ENCODE peak calls at places on chromosomes 12 and 14, in five cellular contexts. S is HepG2, Y is progenitor cell of endocrine pancreas, L is dorsolateral prefrontal cortex, T is retinal pigment epithelial cell. G is an unnamed sample.

GRCh38 chr12:60501124-60501729 is 905.4 kb downstream of the SLC16A7 start:
- DNase-seq in S (no peak), Y (no peak), L (no peak), T (peak), G (no peak)

GRCh38 chr12:91178139-91178561 is 4.5 kb downstream of the DCN start:
- DNase-seq in S (peak), Y (no peak), L (no peak), T (no peak), G (no peak)

GRCh38 chr12:111185206-111185888 is 183.5 kb downstream of the PHETA1 start:
- DNase-seq in S (no peak), Y (no peak), L (no peak), T (no peak), G (no peak)

GRCh38 chr14:74988131-74988530 is 14.6 kb upstream of the EIF2B2 start:
- DNase-seq in S (no peak), Y (no peak), L (no peak), T (no peak), G (no peak)

GRCh38 chr12:117042171-117042809 is 56.9 kb downstream of the TESC start:
- DNase-seq in S (peak), Y (no peak), L (no peak), T (peak), G (no peak)

GRCh38 chr12:47920913-47921312 is 16.1 kb upstream of the VDR start:
- DNase-seq in S (no peak), Y (no peak), L (no peak), T (no peak), G (no peak)

GRCh38 chr12:98399532-98399931 is 115.9 kb upstream of the TMPO start:
- DNase-seq in S (peak), Y (no peak), L (peak), T (no peak), G (peak)

GRCh38 chr12:104799458-104799857 is 158.6 kb downstream of the SLC41A2 start:
- DNase-seq in S (no peak), Y (peak), L (no peak), T (no peak), G (no peak)

GRCh38 chr14:65302571-65303184 is 109.9 kb upstream of the FUT8 start:
- DNase-seq in S (no peak), Y (no peak), L (no peak), T (no peak), G (no peak)

GRCh38 chr12:84128117-84128991 is 784.2 kb downstream of the SLC6A15 start:
- DNase-seq in S (no peak), Y (no peak), L (no peak), T (no peak), G (no peak)

GRCh38 chr12:42729532-42729895 is 140.0 kb upstream of the PRICKLE1 start:
- DNase-seq in S (no peak), Y (no peak), L (peak), T (peak), G (no peak)

GRCh38 chr12:120588948-120589930 is 8.0 kb upstream of the POP5 start:
- DNase-seq in S (no peak), Y (no peak), L (peak), T (no peak), G (no peak)

GRCh38 chr12:40691913-40692616 is at the start of gene CNTN1:
- DNase-seq in S (no peak), Y (peak), L (peak), T (peak), G (peak)

GRCh38 chr12:49956663-49957569 is 4.8 kb upstream of the AQP5 start:
- DNase-seq in S (no peak), Y (no peak), L (no peak), T (peak), G (no peak)

GRCh38 chr12:52879394-52880351 is 25.2 kb downstream of the KRT8 start:
- DNase-seq in S (peak), Y (peak), L (peak), T (peak), G (peak)

GRCh38 chr14:103284574-103285467 is 49.2 kb upstream of the EIF5 start:
- DNase-seq in S (peak), Y (no peak), L (no peak), T (no peak), G (no peak)

GRCh38 chr12:5633102-5633501 is 201.2 kb downstream of the NTF3 start:
- DNase-seq in S (no peak), Y (no peak), L (no peak), T (no peak), G (no peak)

GRCh38 chr12:31736472-31736871 is 7.7 kb upstream of the AMN1 start:
- DNase-seq in S (no peak), Y (no peak), L (no peak), T (no peak), G (no peak)

GRCh38 chr12:106226884-106227640 is 20.8 kb downstream of the CKAP4 start:
- DNase-seq in S (peak), Y (no peak), L (no peak), T (no peak), G (no peak)

GRCh38 chr14:24430143-24430681 is 458 bp downstream of the KHNYN start:
- DNase-seq in S (peak), Y (peak), L (no peak), T (no peak), G (peak)

GRCh38 chr14:38309522-38310262 is 53.8 kb upstream of the CLEC14A start:
- DNase-seq in S (no peak), Y (no peak), L (no peak), T (no peak), G (no peak)

GRCh38 chr12:72281145-72281544 is 9.0 kb downstream of the TRHDE start:
- DNase-seq in S (no peak), Y (no peak), L (no peak), T (no peak), G (no peak)

GRCh38 chr12:39902823-39903222 is 203.1 kb downstream of the SLC2A13 start:
- DNase-seq in S (no peak), Y (no peak), L (no peak), T (peak), G (no peak)

GRCh38 chr12:30200864-30201263 is 417.1 kb upstream of the TMTC1 start:
- DNase-seq in S (no peak), Y (peak), L (no peak), T (no peak), G (peak)

GRCh38 chr14:30252800-30253425 is 306.0 kb upstream of the G2E3 start:
- DNase-seq in S (no peak), Y (no peak), L (no peak), T (no peak), G (no peak)

GRCh38 chr12:93128332-93128707 is 199.2 kb upstream of the EEA1 start:
- DNase-seq in S (no peak), Y (no peak), L (no peak), T (no peak), G (no peak)

GRCh38 chr12:56197921-56198635 is 8.8 kb upstream of the SMARCC2 start:
- DNase-seq in S (no peak), Y (no peak), L (no peak), T (no peak), G (no peak)

GRCh38 chr14:75277000-75277795 is 1.4 kb upstream of the FOS start:
- DNase-seq in S (peak), Y (peak), L (peak), T (peak), G (peak)

GRCh38 chr14:106792543-106792942 is 1266.2 kb downstream of the TMEM121 start:
- DNase-seq in S (no peak), Y (no peak), L (no peak), T (no peak), G (no peak)

GRCh38 chr14:90820958-90821357 is 4.7 kb upstream of the TTC7B start:
- DNase-seq in S (no peak), Y (no peak), L (peak), T (no peak), G (no peak)

GRCh38 chr12:121788176-121788818 is 5.2 kb downstream of the RHOF start:
- DNase-seq in S (no peak), Y (no peak), L (no peak), T (no peak), G (no peak)

GRCh38 chr14:98120831-98121464 is 1151.0 kb downstream of the BCL11B start:
- DNase-seq in S (no peak), Y (no peak), L (no peak), T (no peak), G (no peak)

DNA sequence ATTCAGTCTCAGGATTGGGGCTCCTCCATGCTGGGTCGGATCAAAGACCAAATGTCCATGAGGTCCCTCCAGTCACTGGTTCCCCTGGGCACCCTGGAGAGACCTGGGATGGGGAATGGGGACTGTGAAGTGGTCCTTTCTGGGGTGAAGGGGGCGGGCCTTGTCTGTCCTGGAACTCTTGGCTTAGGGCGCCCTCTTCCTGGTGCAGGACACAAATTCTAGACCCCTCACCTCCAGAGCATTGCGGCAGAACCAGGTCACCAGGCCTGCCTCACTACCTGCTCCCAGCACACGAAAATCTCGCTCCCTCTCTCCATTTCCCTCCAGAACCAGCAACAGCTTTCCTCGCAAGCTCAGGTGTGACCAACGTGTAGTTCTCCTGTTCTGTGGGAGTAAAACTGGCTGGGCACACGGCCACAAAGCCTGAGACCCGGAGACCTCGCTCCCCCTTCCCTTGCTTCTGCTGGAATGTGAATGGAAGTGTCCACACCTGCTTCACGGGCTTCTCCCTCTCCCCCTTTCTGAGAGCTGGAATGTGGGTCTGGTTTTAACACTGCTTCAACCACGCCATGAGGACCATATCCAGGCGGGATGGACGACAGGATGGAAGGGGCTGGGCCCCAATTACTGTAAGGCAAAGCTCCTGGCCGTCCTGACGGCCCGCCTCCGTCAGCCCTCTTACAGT is 112.7 kb downstream of the SCARB1 start:
- DNase-seq in S (no peak), Y (no peak), L (no peak), T (no peak), G (peak)
- TF ChIP-seq CTCF in S (peak), Y (peak), L (no peak), T (peak), G (no peak)

DNA sequence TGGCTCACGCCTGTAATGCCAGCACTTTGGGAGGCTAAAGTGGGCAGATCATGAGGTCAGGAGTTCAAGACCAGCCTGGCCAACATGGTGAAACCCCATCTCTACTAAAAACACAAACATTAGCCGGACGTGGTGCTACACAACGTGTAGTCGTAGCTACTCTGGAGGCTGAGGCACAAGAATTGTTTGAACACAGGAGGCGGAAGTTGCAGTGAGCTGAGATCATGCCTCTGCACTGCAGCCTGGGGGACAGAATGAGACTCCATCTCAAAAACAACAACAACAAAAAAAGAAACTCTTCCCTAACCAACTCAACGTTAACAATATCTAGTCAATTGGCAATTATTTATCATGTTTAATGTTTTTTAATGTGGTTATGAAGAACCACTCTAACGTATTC is 89.3 kb downstream of the EPS8 start:
- DNase-seq in S (no peak), Y (no peak), L (no peak), T (no peak), G (no peak)
- TF ChIP-seq CTCF in S (no peak), Y (no peak), L (no peak), T (no peak), G (no peak)

DNA sequence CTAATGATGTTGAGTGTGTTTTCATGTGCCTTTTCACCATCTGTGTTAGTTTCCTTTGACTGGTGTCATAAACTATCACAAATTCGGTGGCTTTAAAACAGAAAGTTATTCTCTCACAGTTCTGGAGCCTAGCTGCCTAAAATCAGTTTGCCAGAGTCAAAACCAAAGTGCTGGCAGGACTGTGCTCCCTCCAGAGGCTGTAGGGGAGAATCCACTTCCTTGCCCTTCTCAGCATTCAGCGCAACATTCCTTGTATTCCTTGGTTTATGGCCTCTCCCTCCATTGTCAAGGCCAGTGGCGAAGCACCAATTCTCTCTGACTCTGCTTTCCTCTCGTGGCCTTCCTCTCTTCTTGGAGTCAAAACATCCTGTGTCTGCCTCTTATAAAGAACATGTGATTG is 174.2 kb upstream of the PDE3A start:
- DNase-seq in S (no peak), Y (no peak), L (no peak), T (no peak), G (peak)
- TF ChIP-seq CTCF in S (peak), Y (peak), L (no peak), T (peak), G (peak)

DNA sequence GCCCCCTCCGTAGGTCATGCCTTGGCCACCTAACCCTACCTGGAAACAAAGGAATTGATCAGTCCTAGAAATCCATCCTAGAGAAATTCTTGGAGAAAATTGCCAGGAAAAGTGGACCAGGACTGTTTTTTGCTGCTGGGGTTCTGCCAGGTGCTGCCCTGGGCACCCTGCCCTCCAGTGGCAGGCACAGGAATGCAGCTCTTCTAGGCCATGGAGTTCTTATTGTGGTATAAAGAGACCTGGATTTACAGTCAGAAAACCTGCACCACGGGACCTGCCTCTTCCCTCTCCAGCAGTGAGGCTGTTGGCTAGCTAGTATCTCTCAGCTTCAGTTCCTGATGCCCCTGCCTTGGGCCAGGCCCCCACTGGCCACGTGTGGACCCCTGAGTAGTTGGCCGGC is 59.7 kb downstream of the SLC24A4 start:
- DNase-seq in S (no peak), Y (no peak), L (no peak), T (no peak), G (no peak)
- TF ChIP-seq CTCF in S (peak), Y (peak), L (no peak), T (peak), G (peak)

GRCh38 chr12:27012239-27012981 is 1.8 kb downstream of the TM7SF3 start:
- DNase-seq in S (peak), Y (no peak), L (no peak), T (no peak), G (no peak)

GRCh38 chr12:27006797-27007467 is 7.3 kb downstream of the TM7SF3 start:
- DNase-seq in S (no peak), Y (no peak), L (no peak), T (no peak), G (no peak)

GRCh38 chr12:27008070-27008469 is 6.1 kb downstream of the TM7SF3 start:
- DNase-seq in S (no peak), Y (no peak), L (no peak), T (no peak), G (no peak)

GRCh38 chr12:27012982-27013255 is 1.3 kb downstream of the TM7SF3 start:
- DNase-seq in S (no peak), Y (no peak), L (no peak), T (no peak), G (no peak)

GRCh38 chr12:27009926-27010325 is 4.3 kb downstream of the TM7SF3 start:
- DNase-seq in S (no peak), Y (no peak), L (no peak), T (no peak), G (no peak)
- TF ChIP-seq CTCF in S (peak), Y (no peak), L (no peak), T (no peak), G (no peak)

GRCh38 chr12:113610698-113611097 is 139.0 kb upstream of the LHX5 start:
- DNase-seq in S (no peak), Y (no peak), L (no peak), T (no peak), G (no peak)

GRCh38 chr12:113613414-113613813 is 141.7 kb upstream of the LHX5 start:
- DNase-seq in S (no peak), Y (no peak), L (no peak), T (no peak), G (no peak)

GRCh38 chr12:113612076-113612728 is 140.5 kb upstream of the LHX5 start:
- DNase-seq in S (no peak), Y (no peak), L (no peak), T (no peak), G (no peak)

GRCh38 chr12:113611652-113612051 is 140.0 kb upstream of the LHX5 start:
- DNase-seq in S (no peak), Y (no peak), L (no peak), T (no peak), G (no peak)

GRCh38 chr12:113609692-113610469 is 138.2 kb upstream of the LHX5 start:
- DNase-seq in S (no peak), Y (no peak), L (no peak), T (no peak), G (no peak)
- TF ChIP-seq CTCF in S (no peak), Y (no peak), L (no peak), T (no peak), G (no peak)

DNA sequence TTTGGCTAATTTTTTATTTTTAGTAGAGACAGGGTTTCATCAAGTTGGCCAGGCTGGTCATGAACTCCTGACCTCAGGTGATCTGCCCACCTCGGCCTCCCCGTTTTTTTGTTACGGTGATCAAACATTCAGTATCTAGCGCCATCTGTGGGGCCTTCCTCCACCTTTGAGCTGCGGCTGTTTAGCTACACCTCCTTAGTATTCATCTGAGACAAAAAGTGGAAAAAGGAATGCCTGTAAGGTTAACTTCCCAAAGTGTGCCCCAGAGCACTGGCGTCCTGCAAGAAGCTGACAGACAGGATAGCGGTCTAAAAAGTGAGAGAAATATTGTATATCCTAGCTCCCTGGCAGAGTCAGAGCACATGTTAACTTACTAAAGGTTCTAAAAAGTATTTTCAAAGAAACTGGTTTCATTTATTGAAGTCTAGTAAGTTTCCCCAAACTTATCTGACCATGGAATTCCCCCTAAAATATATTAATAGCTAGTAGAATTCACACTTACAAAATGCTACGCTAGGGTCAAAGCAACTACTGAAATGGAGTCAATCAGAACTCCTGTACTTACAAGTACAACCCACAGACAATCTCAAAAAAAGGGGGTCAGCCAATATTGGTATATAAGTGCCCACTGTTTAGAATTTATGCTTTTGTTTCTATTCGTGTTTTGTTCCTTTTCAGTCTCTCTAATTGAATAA is 59.1 kb downstream of the DUSP16 start:
- DNase-seq in S (no peak), Y (no peak), L (no peak), T (no peak), G (no peak)
- TF ChIP-seq CTCF in S (peak), Y (no peak), L (no peak), T (no peak), G (no peak)

DNA sequence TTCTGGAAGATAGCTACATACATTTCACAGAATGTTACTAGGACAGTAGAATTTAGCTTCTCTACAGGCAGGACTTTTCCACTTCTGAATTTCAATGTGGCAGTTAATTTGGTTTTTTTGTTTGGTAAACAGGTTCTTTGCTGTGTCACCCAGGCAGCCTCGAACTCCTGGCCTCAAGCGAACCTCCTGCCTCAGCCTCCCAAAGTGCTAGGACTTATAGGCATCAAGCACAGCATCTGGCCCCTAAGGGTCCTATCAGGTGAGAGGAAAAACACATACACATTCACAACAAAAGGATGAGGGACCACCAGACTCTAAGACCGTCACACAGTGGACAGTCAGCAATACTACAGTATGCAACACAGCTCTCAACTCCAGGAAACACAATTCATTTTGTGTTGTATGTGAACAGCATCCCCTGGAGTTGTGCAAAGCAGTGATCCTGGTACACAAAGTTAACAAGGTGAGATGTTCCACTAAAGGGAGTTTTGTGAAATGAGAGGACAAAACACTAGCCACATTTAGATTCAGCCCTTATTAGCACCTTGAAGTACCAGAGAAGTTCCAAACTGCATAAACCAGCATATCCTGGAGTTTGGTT is 6.9 kb downstream of the ATP2B1 start:
- DNase-seq in S (no peak), Y (no peak), L (no peak), T (no peak), G (no peak)
- TF ChIP-seq CTCF in S (peak), Y (no peak), L (no peak), T (peak), G (no peak)